ENCODE peak calls at places on chromosomes 16 and 17, in nine cellular contexts. F is fibroblast of lung; R is OCI-LY7; K is heart right ventricle; Z is upper lobe of right lung; C is CD8-positive, alpha-beta T cell; Q is body of pancreas; E is ovary; U is thoracic aorta. V is an unnamed sample.

GRCh38 chr17:80513892-80514291 is 30.7 kb upstream of the RPTOR start:
- DNase-seq in F (peak; percentile 91), R (no peak), K (no peak), Z (no peak), C (no peak), Q (no peak), E (no peak), U (no peak), V (no peak)

GRCh38 chr16:5639531-5639930 is 541.9 kb upstream of the EEF2KMT start:
- DNase-seq in F (no peak), R (no peak), K (no peak), Z (no peak), C (no peak), Q (no peak), E (no peak), U (no peak), V (no peak)

GRCh38 chr17:17576772-17577234 is 14.7 kb downstream of the PEMT start:
- DNase-seq in F (no peak), R (no peak), K (no peak), Z (no peak), C (no peak), Q (no peak), E (no peak), U (no peak), V (no peak)

GRCh38 chr16:68645494-68646388 is 631 bp downstream of the CDH3 start:
- DNase-seq in F (no peak), R (no peak), K (no peak), Z (peak; percentile 67), C (no peak), Q (peak; percentile 26), E (peak; percentile 64), U (no peak), V (no peak)

GRCh38 chr16:20799599-20799998 is 6.7 kb downstream of the ERI2 start:
- DNase-seq in F (peak; percentile 32), R (peak; percentile 58), K (no peak), Z (no peak), C (no peak), Q (no peak), E (no peak), U (no peak), V (no peak)

GRCh38 chr16:46848768-46849764 is 18.1 kb upstream of the C16orf87 start:
- DNase-seq in F (no peak), R (no peak), K (no peak), Z (no peak), C (no peak), Q (no peak), E (no peak), U (no peak), V (no peak)

GRCh38 chr17:10844667-10845387 is 6.9 kb upstream of the PIRT start:
- DNase-seq in F (peak; percentile 37), R (peak; percentile 70), K (peak; percentile 67), Z (peak; percentile 84), C (peak; percentile 71), Q (peak; percentile 72), E (peak; percentile 74), U (peak; percentile 18), V (no peak)

GRCh38 chr16:55682086-55682485 is 26.3 kb downstream of the SLC6A2 start:
- DNase-seq in F (no peak), R (no peak), K (no peak), Z (no peak), C (no peak), Q (no peak), E (no peak), U (no peak), V (no peak)

GRCh38 chr17:31318298-31319190 is 2.9 kb downstream of the EVI2A start:
- DNase-seq in F (peak; percentile 93), R (peak; percentile 87), K (peak; percentile 49), Z (no peak), C (peak; percentile 65), Q (peak; percentile 31), E (peak; percentile 69), U (peak; percentile 4), V (no peak)

GRCh38 chr16:89257281-89257731 is 39.8 kb downstream of the ZNF778 start:
- DNase-seq in F (peak; percentile 19), R (no peak), K (no peak), Z (no peak), C (no peak), Q (no peak), E (peak; percentile 29), U (no peak), V (no peak)

GRCh38 chr17:79664925-79665738 is 54.3 kb upstream of the RBFOX3 start:
- DNase-seq in F (no peak), R (no peak), K (peak; percentile 74), Z (peak; percentile 88), C (no peak), Q (peak; percentile 93), E (peak; percentile 86), U (no peak), V (no peak)

DNA sequence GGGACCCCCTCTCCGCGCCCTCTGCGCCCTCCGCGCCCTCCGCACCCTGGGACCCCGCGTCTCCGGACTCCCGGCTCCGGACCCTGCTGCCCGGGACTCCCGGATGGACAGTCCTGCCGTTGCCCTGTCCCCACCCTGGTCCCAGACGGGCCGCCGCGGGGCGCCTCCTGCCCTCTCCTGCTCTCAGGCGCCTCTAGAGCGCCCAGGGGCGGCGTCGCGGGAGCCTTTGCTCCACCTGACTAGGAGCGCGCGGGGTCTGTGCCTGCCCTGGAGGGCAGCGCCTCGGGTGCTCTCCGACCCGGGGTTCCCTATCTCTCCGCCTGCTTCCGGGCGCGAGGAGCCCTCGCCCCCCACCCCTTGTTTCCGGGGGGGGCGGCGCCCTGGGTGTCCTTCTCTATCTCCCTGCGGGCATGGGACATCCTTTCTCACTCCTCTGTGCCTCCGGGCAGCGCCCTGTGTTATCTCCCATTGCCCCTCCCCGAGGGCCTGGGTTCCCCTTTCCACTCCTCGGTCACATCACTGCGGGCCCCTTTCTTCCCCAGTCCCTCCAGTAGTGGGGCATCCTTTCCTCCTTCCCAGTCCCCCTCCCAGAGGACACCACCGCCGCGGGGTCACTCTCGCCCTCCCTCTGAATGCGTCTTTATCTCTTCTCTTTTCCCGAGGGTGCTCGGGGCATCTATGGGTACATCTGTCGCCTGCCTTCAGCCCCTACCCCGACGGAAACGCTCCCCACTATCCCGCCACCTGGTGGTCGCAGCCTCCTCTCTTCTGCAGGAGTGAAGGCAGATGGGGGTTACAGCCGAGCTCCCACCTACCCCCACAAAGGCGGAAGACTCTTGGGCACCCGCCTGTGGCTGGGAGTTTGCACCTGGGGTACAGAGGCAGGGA is 865 bp downstream of the PRKCB start:
- DNase-seq in F (no peak), R (peak; percentile 75), K (no peak), Z (peak; percentile 69), C (peak; percentile 63), Q (no peak), E (no peak), U (no peak), V (no peak)
- H3K27ac ChIP-seq in F (no peak overlapping the region), R (peak overlapping the region; percentile 18), K (no peak overlapping the region), Z (no peak overlapping the region), C (peak overlapping the region; percentile 44), Q (no peak overlapping the region), E (no peak overlapping the region), U (no peak overlapping the region), V (no peak overlapping the region)

DNA sequence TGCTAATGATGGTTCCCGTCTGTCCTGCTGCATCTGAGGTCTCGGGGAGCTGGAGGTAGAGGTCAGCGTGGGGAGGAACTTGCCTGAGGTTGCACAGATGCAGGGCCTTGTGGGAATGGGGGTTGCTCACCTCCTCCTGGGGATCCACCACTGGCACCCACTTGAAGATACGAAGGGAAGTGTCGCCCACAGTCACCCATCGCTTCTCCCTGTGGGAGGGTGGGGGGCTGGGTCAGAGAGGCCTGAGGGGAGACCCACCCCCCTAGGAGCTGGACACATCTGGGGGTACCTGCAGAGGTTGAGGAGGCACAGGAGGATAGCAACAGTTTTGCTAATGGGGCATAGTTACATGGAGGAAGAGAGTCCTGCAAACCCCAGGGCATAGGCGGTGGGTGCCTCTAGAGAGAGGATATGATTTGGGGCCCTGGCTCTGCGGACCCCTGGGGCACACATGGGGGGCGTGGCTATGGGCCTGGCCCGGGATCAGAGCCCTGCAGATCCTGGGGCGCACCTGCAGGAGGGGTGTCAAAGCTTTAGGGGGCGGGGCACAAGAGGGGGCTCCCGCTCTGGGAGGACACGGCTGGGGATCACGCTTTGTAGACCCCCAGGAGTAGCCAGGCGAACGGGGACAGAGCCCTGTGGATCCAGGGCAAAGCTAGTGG is 664 bp downstream of the BCL7C start:
- DNase-seq in F (no peak), R (no peak), K (no peak), Z (peak; percentile 74), C (no peak), Q (no peak), E (no peak), U (no peak), V (no peak)
- H3K4me1 ChIP-seq in F (peaks cover 24% of the 10 kb centered on the region), R (peaks cover 46% of the 10 kb centered on the region), K (peaks cover 40% of the 10 kb centered on the region), Z (peaks cover 37% of the 10 kb centered on the region), C (peaks cover 33% of the 10 kb centered on the region), Q (peaks cover 43% of the 10 kb centered on the region), E (peaks cover 15% of the 10 kb centered on the region), U (peaks cover 13% of the 10 kb centered on the region), V (peaks cover 21% of the 10 kb centered on the region)

GRCh38 chr16:80403871-80404270 is 136.9 kb upstream of the DYNLRB2 start:
- DNase-seq in F (no peak), R (no peak), K (no peak), Z (no peak), C (no peak), Q (no peak), E (no peak), U (no peak), V (no peak)

GRCh38 chr16:80407265-80407987 is 133.4 kb upstream of the DYNLRB2 start:
- DNase-seq in F (no peak), R (no peak), K (no peak), Z (no peak), C (no peak), Q (no peak), E (no peak), U (no peak), V (no peak)

GRCh38 chr16:80404847-80405246 is 135.9 kb upstream of the DYNLRB2 start:
- DNase-seq in F (no peak), R (no peak), K (no peak), Z (no peak), C (no peak), Q (no peak), E (no peak), U (no peak), V (no peak)

DNA sequence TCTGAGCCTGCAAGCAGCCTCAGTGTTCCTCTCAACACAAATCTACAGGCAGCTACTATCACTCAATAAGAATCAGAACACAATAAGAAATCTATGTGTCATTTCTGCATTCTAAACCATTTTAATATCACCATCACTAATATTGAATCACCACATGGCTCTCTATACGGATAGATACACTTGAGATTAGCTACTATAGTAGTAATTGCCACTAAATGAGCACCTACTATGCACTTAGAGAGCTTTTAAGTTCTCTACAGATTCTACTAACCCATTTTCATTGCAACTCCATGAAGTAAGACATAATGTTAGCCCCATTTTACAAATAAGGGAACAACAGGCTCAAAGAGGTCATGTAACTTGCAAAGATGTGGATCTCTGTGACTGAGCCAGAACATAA is 132.8 kb upstream of the DYNLRB2 start:
- DNase-seq in F (no peak), R (no peak), K (no peak), Z (no peak), C (no peak), Q (no peak), E (no peak), U (no peak), V (no peak)
- H3K9me3 ChIP-seq in F (no peaks in the 10 kb centered on the region), R (no peaks in the 10 kb centered on the region), K (no peaks in the 10 kb centered on the region), Z (no peaks in the 10 kb centered on the region), C (no peaks in the 10 kb centered on the region), Q (no peaks in the 10 kb centered on the region), E (no peaks in the 10 kb centered on the region), U (no peaks in the 10 kb centered on the region), V (no peaks in the 10 kb centered on the region)

DNA sequence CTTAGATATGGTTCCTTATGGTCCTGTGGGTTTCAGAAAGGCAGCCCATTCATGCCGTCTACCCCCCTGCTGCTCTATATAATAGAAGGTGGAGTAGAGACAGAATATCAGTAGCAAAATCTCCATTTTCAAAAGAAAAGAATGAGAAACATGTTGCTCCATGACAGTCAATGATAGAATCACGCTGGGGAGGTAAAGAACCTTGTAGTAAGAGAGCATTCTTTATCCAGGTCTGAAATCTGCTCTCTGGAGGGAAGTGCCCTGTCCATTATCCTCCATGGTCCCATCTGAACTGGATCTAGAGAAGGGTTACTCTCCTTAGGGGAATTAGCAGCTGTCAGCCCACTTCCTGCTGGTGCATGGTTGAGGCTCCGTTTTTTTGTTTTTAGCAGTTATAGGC is 272.8 kb downstream of the WWOX start:
- DNase-seq in F (no peak), R (no peak), K (no peak), Z (no peak), C (no peak), Q (no peak), E (no peak), U (no peak), V (no peak)
- H3K27ac ChIP-seq in F (no peak overlapping the region), R (no peak overlapping the region), K (no peak overlapping the region), Z (no peak overlapping the region), C (no peak overlapping the region), Q (no peak overlapping the region), E (no peak overlapping the region), U (no peak overlapping the region), V (no peak overlapping the region)

V was measured in RWPE2.